ENCODE peak calls at places on chromosome 13, in six cellular contexts. One of them, this sample, is unnamed.

GRCh38 chr13:73765651-73766384 is 368.4 kb downstream of the KLF12 start:
- DNase-seq in astrocyte of the spinal cord: peak
- DNase-seq in heart left ventricle: peak
- DNase-seq in HFFc6: no peak
- DNase-seq in bronchial epithelial cell: peak
- DNase-seq in kidney epithelial cell: peak
- DNase-seq in this sample: peak

GRCh38 chr13:28750187-28751045 is 31.6 kb upstream of the SLC46A3 start:
- DNase-seq in bronchial epithelial cell: peak
- DNase-seq in astrocyte of the spinal cord: no peak
- DNase-seq in heart left ventricle: no peak
- DNase-seq in kidney epithelial cell: no peak
- DNase-seq in HFFc6: no peak
- DNase-seq in this sample: no peak

GRCh38 chr13:51767100-51767499 is 36.9 kb downstream of the DHRS12 start:
- DNase-seq in heart left ventricle: no peak
- DNase-seq in kidney epithelial cell: no peak
- DNase-seq in HFFc6: no peak
- DNase-seq in astrocyte of the spinal cord: no peak
- DNase-seq in bronchial epithelial cell: no peak
- DNase-seq in this sample: no peak

GRCh38 chr13:112657850-112658445 is 31.9 kb upstream of the ATP11A start:
- DNase-seq in heart left ventricle: no peak
- DNase-seq in astrocyte of the spinal cord: peak
- DNase-seq in bronchial epithelial cell: peak
- DNase-seq in HFFc6: peak
- DNase-seq in kidney epithelial cell: peak
- DNase-seq in this sample: no peak

GRCh38 chr13:51027644-51028043 is 83.4 kb downstream of the C13orf42 start:
- DNase-seq in astrocyte of the spinal cord: no peak
- DNase-seq in bronchial epithelial cell: no peak
- DNase-seq in heart left ventricle: no peak
- DNase-seq in HFFc6: no peak
- DNase-seq in kidney epithelial cell: no peak
- DNase-seq in this sample: no peak

GRCh38 chr13:29969286-29969685 is 118.9 kb upstream of the UBL3 start:
- DNase-seq in kidney epithelial cell: no peak
- DNase-seq in HFFc6: peak
- DNase-seq in astrocyte of the spinal cord: peak
- DNase-seq in bronchial epithelial cell: peak
- DNase-seq in heart left ventricle: no peak
- DNase-seq in this sample: no peak

GRCh38 chr13:77907653-77908341 is 10.8 kb downstream of the EDNRB start:
- DNase-seq in kidney epithelial cell: no peak
- DNase-seq in heart left ventricle: peak
- DNase-seq in bronchial epithelial cell: no peak
- DNase-seq in astrocyte of the spinal cord: no peak
- DNase-seq in HFFc6: no peak
- DNase-seq in this sample: no peak

GRCh38 chr13:25232937-25233515 is 54.3 kb downstream of the MTMR6 start:
- DNase-seq in kidney epithelial cell: no peak
- DNase-seq in bronchial epithelial cell: peak
- DNase-seq in HFFc6: peak
- DNase-seq in astrocyte of the spinal cord: peak
- DNase-seq in heart left ventricle: no peak
- DNase-seq in this sample: no peak

GRCh38 chr13:106561551-106562170 is 6.3 kb downstream of the ARGLU1 start:
- DNase-seq in kidney epithelial cell: no peak
- DNase-seq in bronchial epithelial cell: no peak
- DNase-seq in HFFc6: no peak
- DNase-seq in heart left ventricle: peak
- DNase-seq in astrocyte of the spinal cord: peak
- DNase-seq in this sample: no peak

GRCh38 chr13:78829821-78830220 is 170.9 kb upstream of the OBI1 start:
- DNase-seq in HFFc6: no peak
- DNase-seq in heart left ventricle: no peak
- DNase-seq in astrocyte of the spinal cord: no peak
- DNase-seq in bronchial epithelial cell: no peak
- DNase-seq in kidney epithelial cell: no peak
- DNase-seq in this sample: no peak

GRCh38 chr13:40800559-40800958 is 11.1 kb downstream of the SLC25A15 start:
- DNase-seq in astrocyte of the spinal cord: no peak
- DNase-seq in kidney epithelial cell: no peak
- DNase-seq in heart left ventricle: no peak
- DNase-seq in HFFc6: no peak
- DNase-seq in bronchial epithelial cell: no peak
- DNase-seq in this sample: no peak

GRCh38 chr13:45595968-45596367 is 19.6 kb downstream of the ERICH6B start:
- DNase-seq in HFFc6: no peak
- DNase-seq in bronchial epithelial cell: peak
- DNase-seq in heart left ventricle: no peak
- DNase-seq in kidney epithelial cell: no peak
- DNase-seq in astrocyte of the spinal cord: no peak
- DNase-seq in this sample: no peak

GRCh38 chr13:46963874-46964273 is 67.0 kb upstream of the HTR2A start:
- DNase-seq in bronchial epithelial cell: no peak
- DNase-seq in kidney epithelial cell: no peak
- DNase-seq in heart left ventricle: no peak
- DNase-seq in astrocyte of the spinal cord: no peak
- DNase-seq in HFFc6: no peak
- DNase-seq in this sample: no peak

GRCh38 chr13:113732961-113733950 is 25.8 kb upstream of the TMEM255B start:
- DNase-seq in heart left ventricle: no peak
- DNase-seq in kidney epithelial cell: no peak
- DNase-seq in bronchial epithelial cell: no peak
- DNase-seq in HFFc6: no peak
- DNase-seq in astrocyte of the spinal cord: no peak
- DNase-seq in this sample: no peak

GRCh38 chr13:52001120-52001731 is 10.0 kb downstream of the ATP7B start:
- DNase-seq in bronchial epithelial cell: peak
- DNase-seq in astrocyte of the spinal cord: peak
- DNase-seq in heart left ventricle: no peak
- DNase-seq in HFFc6: peak
- DNase-seq in kidney epithelial cell: peak
- DNase-seq in this sample: no peak

GRCh38 chr13:64061649-64062048 is 2646.0 kb upstream of the PCDH20 start:
- DNase-seq in HFFc6: no peak
- DNase-seq in kidney epithelial cell: no peak
- DNase-seq in astrocyte of the spinal cord: no peak
- DNase-seq in heart left ventricle: no peak
- DNase-seq in bronchial epithelial cell: no peak
- DNase-seq in this sample: no peak

GRCh38 chr13:89401209-89401810 is 1730.1 kb downstream of the SLITRK5 start:
- DNase-seq in heart left ventricle: no peak
- DNase-seq in bronchial epithelial cell: peak
- DNase-seq in astrocyte of the spinal cord: peak
- DNase-seq in HFFc6: no peak
- DNase-seq in kidney epithelial cell: peak
- DNase-seq in this sample: no peak

GRCh38 chr13:74662895-74663294 is 528.7 kb upstream of the KLF12 start:
- DNase-seq in kidney epithelial cell: no peak
- DNase-seq in astrocyte of the spinal cord: no peak
- DNase-seq in HFFc6: no peak
- DNase-seq in heart left ventricle: peak
- DNase-seq in bronchial epithelial cell: no peak
- DNase-seq in this sample: no peak

GRCh38 chr13:25249001-25249543 is 38.2 kb downstream of the MTMR6 start:
- DNase-seq in heart left ventricle: no peak
- DNase-seq in HFFc6: peak
- DNase-seq in astrocyte of the spinal cord: peak
- DNase-seq in kidney epithelial cell: peak
- DNase-seq in bronchial epithelial cell: peak
- DNase-seq in this sample: no peak

GRCh38 chr13:80577951-80578670 is 237.2 kb upstream of the SPRY2 start:
- DNase-seq in bronchial epithelial cell: no peak
- DNase-seq in astrocyte of the spinal cord: no peak
- DNase-seq in HFFc6: no peak
- DNase-seq in kidney epithelial cell: no peak
- DNase-seq in heart left ventricle: peak
- DNase-seq in this sample: no peak

GRCh38 chr13:57624565-57625435 is 6.7 kb upstream of the PCDH17 start:
- DNase-seq in bronchial epithelial cell: peak
- DNase-seq in heart left ventricle: peak
- DNase-seq in kidney epithelial cell: peak
- DNase-seq in HFFc6: peak
- DNase-seq in astrocyte of the spinal cord: peak
- DNase-seq in this sample: no peak

GRCh38 chr13:46134961-46135522 is 30.2 kb upstream of the CPB2 start:
- DNase-seq in kidney epithelial cell: peak
- DNase-seq in astrocyte of the spinal cord: peak
- DNase-seq in heart left ventricle: no peak
- DNase-seq in bronchial epithelial cell: peak
- DNase-seq in HFFc6: no peak
- DNase-seq in this sample: peak

GRCh38 chr13:39685652-39686051 is 30.2 kb downstream of the COG6 start:
- DNase-seq in bronchial epithelial cell: no peak
- DNase-seq in astrocyte of the spinal cord: no peak
- DNase-seq in kidney epithelial cell: no peak
- DNase-seq in HFFc6: no peak
- DNase-seq in heart left ventricle: no peak
- DNase-seq in this sample: no peak

GRCh38 chr13:39676315-39676876 is 20.9 kb downstream of the COG6 start:
- DNase-seq in HFFc6: peak
- DNase-seq in bronchial epithelial cell: peak
- DNase-seq in heart left ventricle: no peak
- DNase-seq in kidney epithelial cell: no peak
- DNase-seq in astrocyte of the spinal cord: peak
- DNase-seq in this sample: no peak

GRCh38 chr13:39684531-39685137 is 29.2 kb downstream of the COG6 start:
- DNase-seq in astrocyte of the spinal cord: peak
- DNase-seq in kidney epithelial cell: no peak
- DNase-seq in heart left ventricle: no peak
- DNase-seq in HFFc6: peak
- DNase-seq in bronchial epithelial cell: peak
- DNase-seq in this sample: no peak

GRCh38 chr13:39682788-39683187 is 27.3 kb downstream of the COG6 start:
- DNase-seq in heart left ventricle: no peak
- DNase-seq in astrocyte of the spinal cord: no peak
- DNase-seq in bronchial epithelial cell: no peak
- DNase-seq in HFFc6: no peak
- DNase-seq in kidney epithelial cell: no peak
- DNase-seq in this sample: no peak

DNA sequence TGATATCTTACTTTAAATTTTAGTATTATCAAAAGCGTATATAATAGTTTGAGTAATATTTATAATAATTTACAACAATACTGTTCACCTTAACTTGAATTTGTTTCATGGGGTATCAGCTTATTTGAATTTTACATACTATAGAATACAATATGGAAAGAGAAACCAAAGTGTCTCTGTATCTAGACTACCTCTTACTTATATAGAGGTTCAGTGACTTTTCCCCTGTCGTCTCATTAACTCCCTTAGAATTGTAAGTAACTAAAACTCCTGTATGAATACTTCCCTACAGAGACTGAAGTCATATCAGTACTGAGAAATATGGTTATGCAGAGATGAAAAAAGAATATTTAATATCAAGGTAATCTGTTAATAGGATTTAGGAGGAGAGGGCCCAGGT is 26.8 kb downstream of the COG6 start:
- DNase-seq in HFFc6: no peak
- DNase-seq in kidney epithelial cell: no peak
- DNase-seq in astrocyte of the spinal cord: no peak
- DNase-seq in heart left ventricle: no peak
- DNase-seq in bronchial epithelial cell: no peak
- DNase-seq in this sample: no peak
- TF ChIP-seq CTCF in HFFc6: no peak
- TF ChIP-seq CTCF in kidney epithelial cell: no peak
- TF ChIP-seq CTCF in astrocyte of the spinal cord: no peak
- TF ChIP-seq CTCF in heart left ventricle: no peak
- TF ChIP-seq CTCF in bronchial epithelial cell: no peak
- TF ChIP-seq CTCF in this sample: no peak

DNA sequence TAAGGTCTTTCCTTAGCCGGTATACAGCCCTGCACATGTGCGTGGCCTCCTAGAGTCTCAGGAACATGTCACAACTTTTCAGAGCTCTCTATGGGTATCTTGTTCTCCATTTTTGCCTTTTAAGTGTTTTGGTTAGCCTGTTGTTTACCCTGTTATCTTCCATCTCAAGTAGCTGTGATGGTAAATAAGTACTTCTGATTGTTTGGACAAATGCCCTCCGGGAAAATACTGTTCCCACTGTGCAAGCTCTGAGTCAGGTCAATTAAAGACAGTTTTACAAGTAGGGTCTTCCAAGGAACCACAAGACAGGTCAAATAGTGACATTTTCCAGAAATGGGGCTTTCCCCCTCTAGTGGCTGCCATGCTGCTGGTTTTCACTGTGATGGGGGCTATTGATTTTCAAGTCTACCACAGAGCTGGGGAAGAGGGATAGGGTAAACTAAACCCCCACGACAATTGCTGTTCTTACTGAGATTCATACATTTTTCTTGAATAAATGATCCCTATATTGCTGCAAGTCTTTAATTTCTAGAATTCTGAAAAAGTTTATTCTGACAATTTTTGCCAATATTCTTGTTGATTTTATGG is 109.5 kb downstream of the TM9SF2 start:
- DNase-seq in astrocyte of the spinal cord: no peak
- DNase-seq in HFFc6: no peak
- DNase-seq in heart left ventricle: no peak
- DNase-seq in kidney epithelial cell: no peak
- DNase-seq in bronchial epithelial cell: no peak
- DNase-seq in this sample: no peak
- TF ChIP-seq CTCF in astrocyte of the spinal cord: peak
- TF ChIP-seq CTCF in HFFc6: peak
- TF ChIP-seq CTCF in heart left ventricle: no peak
- TF ChIP-seq CTCF in kidney epithelial cell: no peak
- TF ChIP-seq CTCF in bronchial epithelial cell: peak
- TF ChIP-seq CTCF in this sample: no peak

GRCh38 chr13:19958119-19959111 is at the start of gene ZMYM2:
- DNase-seq in heart left ventricle: peak
- DNase-seq in kidney epithelial cell: peak
- DNase-seq in HFFc6: peak
- DNase-seq in bronchial epithelial cell: peak
- DNase-seq in astrocyte of the spinal cord: peak
- DNase-seq in this sample: peak

GRCh38 chr13:19960673-19961015 is 2.1 kb downstream of the ZMYM2 start:
- DNase-seq in kidney epithelial cell: no peak
- DNase-seq in bronchial epithelial cell: peak
- DNase-seq in heart left ventricle: no peak
- DNase-seq in astrocyte of the spinal cord: no peak
- DNase-seq in HFFc6: no peak
- DNase-seq in this sample: no peak

GRCh38 chr13:19959831-19960672 is 1.5 kb downstream of the ZMYM2 start:
- DNase-seq in bronchial epithelial cell: peak
- DNase-seq in astrocyte of the spinal cord: peak
- DNase-seq in heart left ventricle: peak
- DNase-seq in kidney epithelial cell: peak
- DNase-seq in HFFc6: peak
- DNase-seq in this sample: peak

GRCh38 chr13:19957320-19958118 is 1.0 kb upstream of the ZMYM2 start:
- DNase-seq in kidney epithelial cell: peak
- DNase-seq in bronchial epithelial cell: peak
- DNase-seq in heart left ventricle: peak
- DNase-seq in astrocyte of the spinal cord: peak
- DNase-seq in HFFc6: peak
- DNase-seq in this sample: peak

GRCh38 chr13:19959141-19959830 is 759 bp downstream of the ZMYM2 start:
- DNase-seq in kidney epithelial cell: no peak
- DNase-seq in HFFc6: peak
- DNase-seq in astrocyte of the spinal cord: peak
- DNase-seq in bronchial epithelial cell: peak
- DNase-seq in heart left ventricle: peak
- DNase-seq in this sample: peak
- TF ChIP-seq CTCF in kidney epithelial cell: peak
- TF ChIP-seq CTCF in HFFc6: no peak
- TF ChIP-seq CTCF in astrocyte of the spinal cord: no peak
- TF ChIP-seq CTCF in bronchial epithelial cell: peak
- TF ChIP-seq CTCF in heart left ventricle: no peak
- TF ChIP-seq CTCF in this sample: no peak

GRCh38 chr13:72696590-72696989 is 30.8 kb downstream of the MZT1 start:
- DNase-seq in HFFc6: peak
- DNase-seq in kidney epithelial cell: no peak
- DNase-seq in heart left ventricle: no peak
- DNase-seq in bronchial epithelial cell: peak
- DNase-seq in astrocyte of the spinal cord: peak
- DNase-seq in this sample: no peak
- TF ChIP-seq CTCF in HFFc6: peak
- TF ChIP-seq CTCF in kidney epithelial cell: peak
- TF ChIP-seq CTCF in heart left ventricle: peak
- TF ChIP-seq CTCF in bronchial epithelial cell: no peak
- TF ChIP-seq CTCF in astrocyte of the spinal cord: peak
- TF ChIP-seq CTCF in this sample: no peak